ENCODE peak calls at places on chromosomes 12 and 14, in four cellular contexts. Q, I, F and K are unnamed samples.

GRCh38 chr12:47900480-47901129 is 4.2 kb downstream of the VDR start:
- DNase-seq in F (no peak), Q (no peak), I (peak), K (peak)

GRCh38 chr12:1836854-1837411 is 16.6 kb downstream of the LRTM2 start:
- DNase-seq in I (peak), Q (no peak), F (no peak), K (no peak)

GRCh38 chr14:105275267-105275946 is 25.4 kb downstream of the BRF1 start:
- DNase-seq in I (no peak), F (no peak), Q (no peak), K (no peak)

GRCh38 chr12:105455250-105455649 is 124.8 kb downstream of the C12orf75 start:
- DNase-seq in I (no peak), F (no peak), Q (no peak), K (no peak)

GRCh38 chr12:92717202-92717601 is 14.4 kb downstream of the PLEKHG7 start:
- DNase-seq in F (peak), I (no peak), Q (no peak), K (no peak)

GRCh38 chr14:60655114-60655897 is 6.0 kb upstream of the SIX1 start:
- DNase-seq in Q (no peak), F (no peak), I (no peak), K (no peak)

GRCh38 chr12:93080994-93081809 is 152.1 kb upstream of the EEA1 start:
- DNase-seq in F (no peak), I (peak), Q (no peak), K (no peak)

GRCh38 chr12:123115409-123116111 is 35.3 kb downstream of the PITPNM2 start:
- DNase-seq in F (no peak), Q (peak), I (no peak), K (no peak)

GRCh38 chr12:95547522-95548055 is 3.7 kb downstream of the USP44 start:
- DNase-seq in Q (no peak), F (peak), I (no peak), K (no peak)

GRCh38 chr14:104776481-104776880 is 19.1 kb downstream of the AKT1 start:
- DNase-seq in Q (no peak), F (no peak), I (no peak), K (no peak)

GRCh38 chr14:52877628-52878027 is 73.2 kb downstream of the FERMT2 start:
- DNase-seq in I (no peak), F (no peak), Q (no peak), K (no peak)

GRCh38 chr12:29081101-29081500 is 68.0 kb upstream of the FAR2 start:
- DNase-seq in Q (no peak), I (no peak), F (no peak), K (no peak)

GRCh38 chr12:6697584-6698351 is 2.8 kb downstream of the PIANP start:
- DNase-seq in Q (no peak), I (peak), F (peak), K (peak)

GRCh38 chr12:125314051-125314882 is 249.0 kb downstream of the AACS start:
- DNase-seq in F (no peak), I (no peak), Q (no peak), K (no peak)

GRCh38 chr14:100673085-100673806 is 53.4 kb upstream of the DLK1 start:
- DNase-seq in I (peak), F (peak), Q (no peak), K (no peak)

GRCh38 chr12:62762645-62763044 is 172.3 kb downstream of the PPM1H start:
- DNase-seq in F (no peak), I (no peak), Q (no peak), K (no peak)

GRCh38 chr12:54463484-54463883 is 9.9 kb downstream of the GTSF1 start:
- DNase-seq in F (no peak), Q (no peak), I (no peak), K (no peak)

GRCh38 chr12:1250641-1251040 is 259.6 kb downstream of the ERC1 start:
- DNase-seq in I (no peak), Q (no peak), F (no peak), K (no peak)

GRCh38 chr12:83378186-83378727 is 691.6 kb downstream of the TMTC2 start:
- DNase-seq in F (no peak), I (no peak), Q (no peak), K (no peak)

DNA sequence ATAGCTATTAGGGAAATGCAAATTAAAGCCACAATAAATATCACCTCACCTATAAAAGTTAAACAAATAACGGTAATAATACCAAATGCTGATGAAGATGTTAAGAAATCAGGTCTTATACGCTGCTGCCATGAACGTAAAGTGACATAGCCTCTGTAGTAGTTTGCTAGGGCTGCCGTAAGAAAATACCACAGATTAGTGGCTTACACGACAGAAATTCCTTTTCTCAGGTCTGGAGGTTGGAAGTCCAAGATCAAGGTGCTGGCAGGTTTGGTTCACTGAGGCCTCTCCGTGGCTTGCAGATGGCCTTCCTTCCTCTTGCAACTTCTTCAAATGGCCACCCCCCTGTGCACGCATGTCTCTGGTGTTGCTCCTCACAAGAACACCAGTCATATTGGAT is 22.0 kb upstream of the STYK1 start:
- DNase-seq in I (no peak), F (no peak), Q (no peak), K (no peak)
- TF ChIP-seq POLR2AphosphoS2 in I (no peak), F (no peak), Q (no peak), K (no peak)

GRCh38 chr12:130044991-130045621 is 117.2 kb upstream of the FZD10 start:
- DNase-seq in F (no peak), Q (no peak), I (peak), K (no peak)

GRCh38 chr12:130043685-130044421 is 118.4 kb upstream of the FZD10 start:
- DNase-seq in I (peak), Q (no peak), F (no peak), K (no peak)

DNA sequence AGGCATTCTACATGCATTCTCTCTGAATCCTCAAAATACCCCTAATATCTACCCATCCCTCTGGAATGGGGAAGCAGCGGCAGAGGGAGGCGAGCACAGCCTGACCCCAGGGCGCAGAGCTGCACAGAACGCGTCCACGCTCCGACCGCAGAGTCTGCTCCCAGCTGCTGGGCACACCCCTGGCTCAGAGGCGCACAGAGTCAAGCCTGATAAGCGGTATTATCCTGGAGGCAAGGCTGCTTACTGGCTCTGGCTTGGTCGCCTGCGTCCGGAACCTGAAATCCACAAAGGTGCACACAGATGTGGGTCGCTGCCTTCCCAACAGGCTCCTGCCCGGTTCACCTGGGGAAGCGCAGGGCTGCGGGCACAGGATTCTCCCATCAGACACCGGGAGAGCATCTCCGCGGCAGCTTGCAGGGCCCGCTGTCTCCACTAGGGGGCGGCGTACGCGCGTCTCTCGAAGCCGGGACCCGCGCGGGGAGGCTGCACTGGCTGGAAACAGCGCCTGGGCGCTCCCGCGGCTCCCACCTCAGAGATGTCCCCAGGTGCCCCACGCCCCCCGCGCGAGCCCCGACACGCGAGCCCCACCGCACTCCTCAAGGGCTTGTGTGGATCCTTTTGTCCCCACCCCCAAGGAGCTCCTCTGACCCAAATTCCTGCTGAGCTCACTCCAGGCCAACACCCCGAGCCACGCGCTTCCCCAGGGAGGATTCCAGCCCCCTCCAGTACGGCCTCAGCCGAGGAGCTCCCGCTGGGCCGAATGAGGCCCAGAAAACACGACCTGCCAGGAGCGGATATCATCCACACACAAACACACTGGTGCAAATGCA is 120.1 kb upstream of the FZD10 start:
- DNase-seq in I (no peak), Q (no peak), F (peak), K (no peak)
- TF ChIP-seq POLR2AphosphoS2 in I (no peak), Q (no peak), F (no peak), K (no peak)

GRCh38 chr14:91899777-91900176 is 32.4 kb upstream of the TC2N start:
- DNase-seq in Q (no peak), I (no peak), F (no peak), K (no peak)
- TF ChIP-seq POLR2AphosphoS2 in Q (no peak), I (no peak), F (no peak), K (no peak)

GRCh38 chr12:64781374-64782029 is 22.3 kb upstream of the GNS start:
- DNase-seq in I (no peak), F (no peak), Q (no peak), K (no peak)
- TF ChIP-seq POLR2AphosphoS2 in I (no peak), F (no peak), Q (no peak), K (no peak)

GRCh38 chr14:99258884-99259283 is 13.1 kb downstream of the BCL11B start:
- DNase-seq in I (no peak), F (no peak), Q (no peak), K (no peak)

GRCh38 chr14:99257673-99258221 is 14.2 kb downstream of the BCL11B start:
- DNase-seq in I (no peak), F (no peak), Q (no peak), K (no peak)

GRCh38 chr14:99257122-99257672 is 14.8 kb downstream of the BCL11B start:
- DNase-seq in I (no peak), Q (no peak), F (no peak), K (no peak)

GRCh38 chr14:99259327-99259726 is 12.7 kb downstream of the BCL11B start:
- DNase-seq in I (no peak), F (no peak), Q (no peak), K (no peak)

GRCh38 chr14:99258341-99258781 is 13.6 kb downstream of the BCL11B start:
- DNase-seq in F (no peak), Q (no peak), I (no peak), K (no peak)
- TF ChIP-seq POLR2AphosphoS2 in F (no peak), Q (no peak), I (no peak), K (no peak)

GRCh38 chr12:132218915-132219314 is 74.7 kb downstream of the NOC4L start:
- DNase-seq in F (peak), Q (no peak), I (peak), K (peak)
- TF ChIP-seq POLR2AphosphoS2 in F (no peak), Q (no peak), I (no peak), K (no peak)

GRCh38 chr12:12198124-12198523 is 68.7 kb downstream of the LRP6 start:
- DNase-seq in Q (no peak), I (no peak), F (no peak), K (no peak)

GRCh38 chr12:12202105-12202504 is 64.7 kb downstream of the LRP6 start:
- DNase-seq in I (no peak), Q (no peak), F (no peak), K (no peak)

GRCh38 chr12:12202747-12203146 is 64.1 kb downstream of the LRP6 start:
- DNase-seq in Q (no peak), I (no peak), F (no peak), K (no peak)

GRCh38 chr12:12200363-12200762 is 66.5 kb downstream of the LRP6 start:
- DNase-seq in Q (no peak), F (no peak), I (no peak), K (no peak)

GRCh38 chr12:12201274-12201758 is 65.5 kb downstream of the LRP6 start:
- DNase-seq in I (no peak), Q (no peak), F (peak), K (no peak)
- TF ChIP-seq POLR2AphosphoS2 in I (no peak), Q (no peak), F (no peak), K (no peak)